ENCODE peak calls at places on chromosome X, in seven cellular contexts. L, F, W, G, I, J and X are unnamed samples.

GRCh38 chrX:65406532-65406931 is 128.1 kb downstream of the LAS1L start:
- DNase-seq in F (no peak), W (no peak), L (no peak), J (no peak), I (no peak), G (no peak), X (no peak)

GRCh38 chrX:150940844-150941495 is 42.2 kb upstream of the HMGB3 start:
- DNase-seq in J (no peak), I (no peak), G (no peak), L (no peak), F (no peak), W (no peak), X (no peak)

GRCh38 chrX:46333550-46333949 is 211.7 kb downstream of the ZNF674 start:
- DNase-seq in L (no peak), F (peak), W (no peak), J (no peak), I (no peak), G (peak), X (no peak)

GRCh38 chrX:115547448-115547847 is 13.5 kb upstream of the PLS3 start:
- DNase-seq in G (no peak), L (no peak), W (no peak), J (no peak), F (no peak), I (no peak), X (no peak)

GRCh38 chrX:39869846-39870601 is 227.7 kb downstream of the BCOR start:
- DNase-seq in L (peak), F (no peak), W (no peak), J (peak), I (no peak), G (no peak), X (no peak)

GRCh38 chrX:121336831-121337421 is 289.5 kb downstream of the GLUD2 start:
- DNase-seq in J (no peak), I (no peak), F (no peak), L (no peak), W (no peak), G (peak), X (no peak)

GRCh38 chrX:125004799-125005198 is 314.9 kb upstream of the TEX13C start:
- DNase-seq in J (no peak), I (no peak), L (no peak), W (no peak), F (no peak), G (no peak), X (no peak)

GRCh38 chrX:153411255-153411987 is at the start of gene ZFP92:
- DNase-seq in L (no peak), W (no peak), J (peak), I (no peak), F (no peak), G (no peak), X (no peak)

GRCh38 chrX:140040397-140040796 is 75.1 kb upstream of the CXorf66 start:
- DNase-seq in L (no peak), W (no peak), F (no peak), G (no peak), J (no peak), I (no peak), X (no peak)

GRCh38 chrX:39766085-39766726 is 331.6 kb downstream of the BCOR start:
- DNase-seq in F (peak), J (no peak), G (no peak), I (no peak), L (no peak), W (no peak), X (no peak)

GRCh38 chrX:118566359-118566758 is 70.7 kb downstream of the DOCK11 start:
- DNase-seq in L (no peak), F (no peak), G (no peak), J (peak), I (no peak), W (peak), X (no peak)

GRCh38 chrX:149510386-149510785 is 5.3 kb upstream of the IDS start:
- DNase-seq in F (no peak), I (no peak), G (no peak), L (no peak), J (no peak), W (no peak), X (no peak)

GRCh38 chrX:112163916-112164315 is 81.3 kb upstream of the TRPC5 start:
- DNase-seq in J (no peak), G (no peak), F (no peak), L (no peak), I (no peak), W (no peak), X (no peak)

GRCh38 chrX:13898603-13899002 is 81.7 kb upstream of the GPM6B start:
- DNase-seq in F (no peak), I (no peak), J (no peak), G (no peak), W (no peak), L (no peak), X (no peak)

GRCh38 chrX:119303137-119303536 is 67.1 kb downstream of the PGRMC1 start:
- DNase-seq in I (no peak), W (no peak), F (no peak), L (no peak), G (peak), J (no peak), X (no peak)

GRCh38 chrX:2430265-2430825 is 70.4 kb downstream of the DHRSX start:
- DNase-seq in G (no peak), F (no peak), I (no peak), L (peak), W (no peak), J (no peak), X (no peak)

GRCh38 chrX:8731579-8732395 is at the start of gene ANOS1:
- DNase-seq in F (peak), L (peak), G (no peak), W (no peak), I (peak), J (peak), X (peak)

GRCh38 chrX:318739-319578 is at the start of gene GTPBP6:
- DNase-seq in I (peak), F (peak), G (peak), L (peak), J (peak), W (peak), X (peak)

GRCh38 chrX:1450381-1451161 is 2.1 kb downstream of the ASMTL start:
- DNase-seq in L (no peak), W (no peak), F (peak), I (peak), J (no peak), G (no peak), X (no peak)

GRCh38 chrX:73683236-73683859 is 120.4 kb downstream of the CHIC1 start:
- DNase-seq in W (no peak), I (no peak), G (no peak), F (no peak), L (peak), J (peak), X (no peak)

GRCh38 chrX:15816886-15817285 is 26.6 kb downstream of the ZRSR2 start:
- DNase-seq in J (peak), G (no peak), F (no peak), W (no peak), L (peak), I (no peak), X (no peak)

GRCh38 chrX:103773445-103773844 is 3.2 kb upstream of the PLP1 start:
- DNase-seq in L (no peak), I (no peak), F (no peak), J (no peak), W (no peak), G (no peak), X (no peak)

GRCh38 chrX:63658920-63659319 is 126.1 kb downstream of the ARHGEF9 start:
- DNase-seq in I (no peak), F (no peak), L (peak), G (no peak), W (no peak), J (peak), X (no peak)

GRCh38 chrX:155662297-155662696 is 49.5 kb upstream of the TMLHE start:
- DNase-seq in L (no peak), G (no peak), F (no peak), W (no peak), I (no peak), J (peak), X (no peak)
- TF ChIP-seq CTCF in L (peak), G (peak), F (no peak), W (peak), I (no peak), J (no peak), X (no peak)

DNA sequence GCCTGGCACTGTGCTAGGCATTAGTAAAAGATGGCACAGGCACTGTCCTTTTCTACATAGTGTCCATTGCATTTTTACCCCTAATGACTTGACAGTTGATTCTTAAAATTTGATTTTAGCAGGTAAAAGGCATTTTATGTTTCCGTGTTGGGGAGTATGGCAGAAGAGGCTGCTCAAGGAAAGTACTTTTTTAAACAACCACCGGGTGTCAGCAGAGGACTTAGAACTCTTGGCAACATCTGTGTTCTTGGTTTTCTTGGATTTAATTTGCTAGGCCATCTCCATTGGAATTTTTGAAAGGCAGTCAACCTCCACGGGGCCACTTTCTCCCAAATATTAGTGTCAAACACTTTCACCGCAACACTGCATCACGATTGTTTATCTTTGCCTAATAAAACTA is 102.9 kb downstream of the TSPAN7 start:
- DNase-seq in W (no peak), F (no peak), L (peak), J (peak), G (no peak), I (no peak), X (no peak)
- TF ChIP-seq CTCF in W (peak), F (peak), L (peak), J (peak), G (no peak), I (peak), X (peak)

DNA sequence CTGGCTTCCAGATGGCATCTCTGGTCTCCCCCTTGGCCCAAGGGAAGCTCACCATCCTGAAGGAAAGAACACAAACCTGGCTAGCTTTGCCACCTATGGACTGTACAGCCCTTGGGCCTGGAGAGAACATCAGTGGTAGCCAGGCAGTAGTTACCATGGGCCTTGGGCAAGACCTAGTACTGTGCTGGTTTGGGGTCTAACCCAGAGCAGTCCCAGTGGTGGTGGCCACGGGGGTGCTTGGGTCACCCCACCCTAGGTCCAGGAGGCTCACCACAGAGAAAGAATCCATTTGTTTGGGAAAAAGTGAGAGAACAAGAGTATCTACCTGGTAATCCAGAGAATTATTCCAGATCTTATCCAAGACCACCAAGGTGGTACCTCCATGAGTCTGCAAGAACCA is 290.7 kb upstream of the PPP1R2C start:
- DNase-seq in L (no peak), J (no peak), G (no peak), W (no peak), I (no peak), F (no peak), X (no peak)
- TF ChIP-seq CTCF in L (no peak), J (no peak), G (no peak), W (no peak), I (no peak), F (no peak), X (no peak)

DNA sequence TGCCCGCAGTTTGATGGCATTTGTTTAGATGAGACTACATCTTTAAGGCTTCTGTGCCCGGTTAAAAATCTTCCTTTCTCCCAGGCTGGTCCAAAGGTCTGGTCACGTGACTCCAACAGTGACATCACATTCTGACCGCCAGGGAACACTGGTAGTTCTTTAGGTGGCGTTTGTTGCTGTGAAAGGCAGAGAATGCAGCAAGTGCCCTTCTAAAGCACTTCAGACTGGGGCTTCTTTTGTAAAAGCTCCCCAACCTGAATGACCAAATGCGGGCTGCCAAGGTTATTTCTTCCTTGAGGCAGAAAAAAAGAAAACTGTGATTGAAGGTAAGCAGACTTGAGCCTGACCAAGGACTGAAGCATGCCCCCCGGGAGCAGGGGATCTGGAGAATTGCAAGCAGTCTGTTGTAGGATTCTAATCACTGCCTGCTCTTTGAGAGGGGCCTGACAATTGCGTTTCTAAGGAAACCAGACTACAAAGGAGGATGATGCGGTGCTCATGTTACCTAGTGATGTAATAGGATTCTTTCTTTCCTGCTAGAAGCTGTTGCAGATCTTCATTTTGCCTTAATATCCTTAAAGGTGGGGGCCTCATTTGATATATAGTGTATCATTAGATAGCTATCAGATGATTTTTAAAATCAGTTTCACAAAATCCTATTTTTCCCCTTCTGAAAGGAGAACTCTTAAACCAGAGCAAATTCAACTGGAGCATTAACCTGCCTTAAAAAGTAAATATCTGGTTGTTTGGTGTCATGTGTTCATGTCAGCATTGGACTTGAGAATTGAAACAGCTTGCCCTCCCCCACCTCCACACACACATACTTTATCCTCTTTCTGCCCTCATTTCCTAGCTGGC is 133.1 kb downstream of the AKAP4 start:
- DNase-seq in I (no peak), F (peak), W (no peak), G (no peak), J (peak), L (peak), X (peak)
- TF ChIP-seq CTCF in I (no peak), F (peak), W (no peak), G (no peak), J (peak), L (no peak), X (peak)

DNA sequence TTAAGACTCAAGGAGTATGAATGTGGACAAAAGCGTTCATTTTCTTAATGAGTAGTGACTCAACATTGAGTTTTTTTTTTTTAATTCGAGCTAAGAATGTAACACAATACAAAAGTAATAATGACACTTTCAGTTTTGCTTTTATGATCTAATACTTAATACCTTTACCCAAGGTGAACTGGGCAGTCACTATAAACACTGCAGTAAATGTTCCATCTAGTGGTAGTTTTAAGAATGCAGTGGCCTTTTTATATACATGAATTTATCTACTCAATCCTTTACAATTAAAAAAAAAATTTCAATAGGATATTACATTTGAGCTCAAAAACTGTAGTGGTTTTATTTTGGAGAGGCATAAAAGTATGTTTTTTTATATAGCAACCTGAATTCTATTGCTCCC is 33.9 kb downstream of the PDK3 start:
- DNase-seq in F (no peak), W (no peak), J (peak), G (no peak), I (no peak), L (peak), X (no peak)
- TF ChIP-seq CTCF in F (peak), W (peak), J (peak), G (peak), I (peak), L (peak), X (peak)

DNA sequence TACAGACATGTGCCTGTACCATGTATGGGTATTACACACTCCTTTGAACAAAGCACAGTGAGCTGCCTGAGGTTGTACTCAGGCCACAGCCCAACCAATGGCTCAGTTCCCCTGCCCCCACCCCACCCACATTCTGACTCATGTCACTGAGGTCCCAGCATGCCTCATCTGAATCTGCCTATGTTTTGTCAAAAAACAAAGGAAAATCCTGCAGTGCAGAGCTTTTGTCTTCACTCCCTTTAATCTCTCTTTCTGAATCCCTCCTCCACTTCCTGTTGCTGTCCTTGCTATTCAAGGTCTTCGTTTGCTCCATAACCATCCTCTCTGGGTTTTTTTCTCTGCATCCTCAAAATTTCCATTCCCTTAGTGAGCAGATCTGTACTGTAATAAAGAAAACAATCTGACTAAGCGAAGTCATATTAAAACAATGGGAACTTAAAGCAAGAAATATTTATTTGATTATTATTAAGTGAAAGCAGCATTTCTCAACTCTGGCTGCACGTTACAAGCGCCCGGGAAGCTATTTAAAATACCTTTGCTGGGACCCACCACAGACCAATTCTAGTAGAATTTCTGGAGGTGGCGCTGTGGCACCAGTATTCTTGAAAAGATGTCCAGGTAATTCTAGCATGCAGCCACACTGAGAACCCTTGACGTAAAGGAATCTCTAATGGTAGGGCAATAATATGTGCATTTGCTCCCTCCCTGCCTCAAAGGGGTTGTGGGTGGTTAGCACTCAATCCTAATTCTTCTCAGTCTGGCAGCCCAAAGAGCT is 8.8 kb downstream of the GUCY2F start:
- DNase-seq in I (no peak), L (peak), J (peak), W (no peak), F (no peak), G (no peak), X (peak)
- TF ChIP-seq CTCF in I (no peak), L (no peak), J (peak), W (no peak), F (no peak), G (peak), X (peak)

GRCh38 chrX:132612990-132613564 is 124.2 kb upstream of the MBNL3 start:
- DNase-seq in F (peak), J (peak), I (peak), L (peak), W (no peak), G (peak), X (peak)

GRCh38 chrX:132610536-132610935 is 121.7 kb upstream of the MBNL3 start:
- DNase-seq in W (no peak), I (no peak), J (no peak), G (no peak), F (no peak), L (no peak), X (no peak)

GRCh38 chrX:132613801-132614200 is 125.0 kb upstream of the MBNL3 start:
- DNase-seq in G (no peak), F (no peak), J (no peak), I (no peak), W (no peak), L (no peak), X (no peak)

GRCh38 chrX:132615396-132616131 is 126.7 kb upstream of the MBNL3 start:
- DNase-seq in F (peak), G (peak), L (peak), I (no peak), W (no peak), J (peak), X (peak)

GRCh38 chrX:132614297-132614696 is 125.5 kb upstream of the MBNL3 start:
- DNase-seq in F (peak), I (no peak), G (peak), L (peak), J (no peak), W (no peak), X (no peak)
- TF ChIP-seq CTCF in F (peak), I (no peak), G (peak), L (peak), J (peak), W (peak), X (peak)

DNA sequence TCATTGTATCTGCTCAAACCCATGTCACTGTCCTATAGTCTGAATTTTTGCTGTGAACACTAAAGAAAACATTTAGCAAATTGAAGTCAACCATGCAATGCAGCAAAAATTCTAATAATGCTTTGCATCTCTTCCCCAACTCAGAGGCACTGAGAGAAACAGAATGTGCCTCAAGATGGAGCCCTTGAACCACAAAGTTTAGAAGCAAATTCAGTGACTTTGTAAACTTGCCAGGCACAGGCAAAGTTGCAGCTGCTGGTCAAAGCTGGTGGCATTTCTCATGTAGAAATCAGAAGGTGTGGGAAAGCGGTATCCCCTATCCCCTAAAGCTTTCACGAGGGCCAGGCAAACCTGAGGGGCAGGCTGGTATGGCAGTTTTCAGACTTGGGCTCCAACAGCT is 121.7 kb upstream of the DIPK2B start:
- DNase-seq in W (no peak), F (peak), J (peak), L (peak), G (peak), I (peak), X (no peak)
- TF ChIP-seq CTCF in W (peak), F (no peak), J (peak), L (peak), G (peak), I (peak), X (peak)

DNA sequence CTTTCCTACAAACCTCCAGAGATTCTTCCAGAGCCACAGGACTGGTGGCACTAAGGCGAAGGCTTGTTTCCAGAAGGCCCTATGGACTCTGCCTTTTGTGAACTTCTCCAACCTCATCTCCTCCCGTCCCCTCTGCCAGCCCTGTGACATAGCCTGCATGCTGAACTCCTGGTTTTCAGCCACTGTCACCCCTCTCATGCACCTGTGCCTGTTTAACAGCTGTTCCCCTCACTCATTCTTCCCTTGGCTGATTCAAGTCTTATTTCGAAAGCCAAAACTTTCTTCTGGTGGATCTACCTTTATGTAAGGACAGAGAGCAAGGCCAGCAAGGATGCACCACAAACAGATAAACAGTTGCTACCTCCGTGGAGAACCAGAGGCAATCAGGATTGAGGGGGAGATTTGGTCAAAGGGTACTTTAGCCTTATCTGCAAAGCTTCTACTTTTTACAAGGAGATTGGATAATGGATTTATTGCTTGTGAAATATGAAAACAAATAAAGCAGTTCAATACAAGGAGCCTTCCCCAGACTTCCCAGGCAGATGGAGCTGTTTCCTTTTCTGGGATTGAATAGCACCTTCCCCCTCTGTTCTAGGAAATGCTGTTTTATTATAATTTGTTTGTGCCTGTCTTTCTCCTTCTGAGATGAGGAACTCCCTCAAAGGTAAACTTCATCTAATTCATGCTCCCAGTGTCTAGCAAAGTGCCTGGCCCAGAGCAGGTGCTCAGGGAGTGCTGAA is 5.7 kb downstream of the CITED1 start:
- DNase-seq in W (no peak), G (no peak), J (no peak), F (no peak), L (no peak), I (no peak), X (no peak)
- TF ChIP-seq CTCF in W (no peak), G (no peak), J (no peak), F (no peak), L (no peak), I (no peak), X (no peak)